ENCODE peak calls at places on chromosomes 16 and 17, in five cellular contexts. I is neuronal stem cell, D is IMR-90, V is H9, P is mesendoderm. X is an unnamed sample.

GRCh38 chr17:67441052-67441738 is 64.1 kb downstream of the PITPNC1 start:
- DNase-seq in V (no peak), I (peak; percentile 41), P (peak; percentile 46), D (peak; percentile 88), X (peak; percentile 98)

GRCh38 chr16:2829501-2830354 is at the start of gene ZG16B:
- DNase-seq in I (no peak), P (no peak), D (no peak), V (no peak), X (peak; percentile 10)

GRCh38 chr17:1796800-1797199 is 32.9 kb downstream of the SMYD4 start:
- DNase-seq in D (no peak), P (no peak), V (no peak), I (no peak), X (peak; percentile 41)

GRCh38 chr16:73717266-73718057 is 579.2 kb upstream of the PSMD7 start:
- DNase-seq in V (no peak), I (no peak), D (no peak), P (no peak), X (no peak)

GRCh38 chr16:57544129-57544653 is 1.7 kb downstream of the ADGRG5 start:
- DNase-seq in P (no peak), D (no peak), V (peak; percentile 11), I (no peak), X (no peak)

GRCh38 chr17:30920282-30920681 is 1.5 kb upstream of the ADAP2 start:
- DNase-seq in D (peak; percentile 69), I (no peak), V (peak; percentile 69), P (peak; percentile 66), X (peak; percentile 80)

GRCh38 chr16:3171181-3171854 is 16.7 kb upstream of the OR1F1 start:
- DNase-seq in P (peak; percentile 88), I (no peak), V (no peak), D (no peak), X (peak; percentile 29)

GRCh38 chr16:28986492-28986891 is 1.6 kb downstream of the LAT start:
- DNase-seq in D (no peak), V (no peak), P (no peak), I (no peak), X (no peak)

GRCh38 chr16:73265124-73265838 is 217.4 kb upstream of the ZFHX3 start:
- DNase-seq in P (no peak), D (no peak), V (peak; percentile 44), I (no peak), X (no peak)

GRCh38 chr16:86664518-86665318 is 86.4 kb downstream of the FOXL1 start:
- DNase-seq in I (no peak), P (peak; percentile 68), D (peak; percentile 98), V (no peak), X (peak; percentile 99)

GRCh38 chr16:64121473-64121872 is 1000.4 kb downstream of the CDH11 start:
- DNase-seq in I (no peak), D (peak; percentile 64), P (no peak), V (no peak), X (peak; percentile 27)

GRCh38 chr17:78919816-78920516 is 5.2 kb downstream of the TIMP2 start:
- DNase-seq in V (peak; percentile 27), P (no peak), I (no peak), D (no peak), X (no peak)

GRCh38 chr16:49464877-49465504 is 91.4 kb downstream of the C16orf78 start:
- DNase-seq in V (peak; percentile 73), P (peak; percentile 59), I (peak; percentile 37), D (no peak), X (no peak)

GRCh38 chr17:7750321-7750821 is 32.8 kb downstream of the DNAH2 start:
- DNase-seq in D (peak; percentile 89), V (no peak), I (no peak), P (no peak), X (peak; percentile 90)

GRCh38 chr16:85294810-85295508 is 182.7 kb upstream of the CIBAR2 start:
- DNase-seq in P (no peak), V (no peak), I (no peak), D (no peak), X (no peak)

GRCh38 chr17:75793453-75793852 is 8.8 kb downstream of the UNK start:
- DNase-seq in P (no peak), V (no peak), D (no peak), I (no peak), X (no peak)

GRCh38 chr16:57527027-57527426 is 9.3 kb downstream of the CCDC102A start:
- DNase-seq in V (no peak), D (no peak), P (no peak), I (no peak), X (no peak)

GRCh38 chr17:3622977-3623594 is 13.0 kb downstream of the SHPK start:
- DNase-seq in P (no peak), V (no peak), I (no peak), D (no peak), X (no peak)

GRCh38 chr17:32755045-32755805 is 121.7 kb downstream of the MYO1D start:
- DNase-seq in V (no peak), P (peak; percentile 60), I (peak; percentile 39), D (peak; percentile 76), X (peak; percentile 80)

GRCh38 chr16:20042848-20043247 is 30.8 kb downstream of the GPR139 start:
- DNase-seq in V (no peak), P (no peak), I (no peak), D (no peak), X (no peak)

GRCh38 chr16:68985855-68986254 is 119.6 kb upstream of the HAS3 start:
- DNase-seq in P (no peak), D (peak; percentile 94), I (no peak), V (no peak), X (peak; percentile 47)

GRCh38 chr17:41738801-41739112 is 4.3 kb upstream of the HAP1 start:
- DNase-seq in D (no peak), I (no peak), P (no peak), V (no peak), X (no peak)

GRCh38 chr17:45719335-45720071 is 64.6 kb upstream of the CRHR1 start:
- DNase-seq in D (peak; percentile 74), V (peak; percentile 74), I (no peak), P (peak; percentile 81), X (peak; percentile 68)

GRCh38 chr17:6531575-6531974 is 24.8 kb downstream of the PITPNM3 start:
- DNase-seq in V (peak; percentile 18), D (no peak), P (no peak), I (no peak), X (no peak)

GRCh38 chr16:56246051-56246817 is 54.9 kb downstream of the GNAO1 start:
- DNase-seq in I (peak; percentile 11), P (peak; percentile 87), V (peak; percentile 58), D (peak; percentile 5), X (peak; percentile 77)

GRCh38 chr16:86856946-86857586 is 278.7 kb downstream of the FOXL1 start:
- DNase-seq in V (no peak), P (no peak), I (no peak), D (no peak), X (no peak)

GRCh38 chr16:19400709-19401108 is 17.0 kb upstream of the TMC5 start:
- DNase-seq in V (peak; percentile 49), P (peak; percentile 15), D (no peak), I (no peak), X (no peak)

GRCh38 chr17:1182831-1183578 is 3.2 kb upstream of the ABR start:
- DNase-seq in I (no peak), P (no peak), D (no peak), V (no peak), X (no peak)

GRCh38 chr16:78748471-78748929 is 649.0 kb downstream of the WWOX start:
- DNase-seq in V (no peak), P (no peak), D (no peak), I (no peak), X (no peak)

GRCh38 chr16:10667239-10667638 is 27.5 kb downstream of the TEKT5 start:
- DNase-seq in D (no peak), I (no peak), P (no peak), V (no peak), X (no peak)

DNA sequence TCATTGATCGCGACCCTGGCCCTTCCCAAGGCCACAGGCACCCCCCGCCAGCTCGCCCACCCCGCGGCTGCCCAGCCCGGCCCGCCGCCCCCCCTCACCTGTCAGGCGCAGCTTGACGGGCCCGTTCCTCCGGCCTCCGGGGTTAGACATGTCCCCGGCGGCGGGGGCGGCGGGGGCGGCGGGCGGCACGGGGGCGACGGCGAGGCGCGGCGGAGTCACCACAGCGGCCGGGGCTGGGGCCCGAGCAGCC is 451 bp downstream of the SMURF2 start:
- DNase-seq in D (no peak), V (no peak), P (no peak), I (no peak), X (no peak)
- H2BK120ac ChIP-seq in D (peak overlapping the region; percentile 78), V (no peak overlapping the region), P (no peak overlapping the region), I (no peak overlapping the region), X (peak overlapping the region; percentile 69)

GRCh38 chr17:17972126-17972951 is at the start of the genes DRC3 and TOM1L2:
- DNase-seq in V (peak; percentile 100), P (peak; percentile 100), D (peak; percentile 100), I (peak; percentile 100), X (peak; percentile 100)
- H2AK5ac ChIP-seq in V (no peak within 1 kb of the TSS), P (no peak within 1 kb of the TSS), D (peak within 1 kb of the TSS; percentile 64), I (peak within 1 kb of the TSS; percentile 94), X (no peak within 1 kb of the TSS)

DNA sequence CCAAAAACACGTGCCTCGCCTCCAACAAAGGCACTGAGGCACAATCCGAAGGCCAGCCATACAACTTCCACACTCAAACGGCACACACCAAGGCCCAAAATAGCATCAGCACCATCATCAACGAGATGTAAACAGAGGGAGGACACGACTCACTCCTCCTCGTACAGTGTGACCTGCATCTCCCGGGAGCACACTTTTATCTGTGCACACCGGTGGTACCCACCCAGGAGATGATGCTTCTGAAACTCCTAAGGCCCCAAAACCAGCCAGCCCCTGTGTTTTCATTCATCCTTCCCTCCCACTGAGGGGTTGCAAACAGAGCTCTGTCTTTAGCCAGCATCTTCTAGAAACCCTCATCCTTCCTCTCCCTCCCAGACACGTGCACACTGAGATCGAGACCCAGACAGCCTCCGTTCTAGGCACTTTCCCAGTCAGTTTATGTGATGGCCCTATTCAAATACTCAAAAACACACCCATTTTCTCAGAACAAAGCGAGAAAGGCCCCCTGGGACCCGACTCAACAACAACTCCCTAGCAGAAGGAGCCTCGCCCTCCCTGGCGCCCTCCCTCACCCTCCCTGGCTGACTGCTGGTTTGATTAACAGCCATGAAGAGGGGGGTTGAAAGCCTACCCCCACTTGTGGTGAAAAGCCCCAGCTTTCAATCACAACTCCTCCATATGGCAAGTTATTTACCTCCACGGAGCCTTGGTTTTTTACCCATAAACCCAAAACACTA is 76.3 kb downstream of the GAS7 start:
- DNase-seq in V (no peak), D (peak; percentile 19), I (no peak), P (no peak), X (no peak)
- H2BK5ac ChIP-seq in V (no peak overlapping the region), D (no peak overlapping the region), I (no peak overlapping the region), P (no peak overlapping the region), X (no peak overlapping the region)

GRCh38 chr16:23786964-23787571 is 32.2 kb downstream of the CHP2 start:
- DNase-seq in V (peak; percentile 62), P (no peak), D (no peak), I (no peak), X (no peak)

GRCh38 chr16:23785842-23786241 is 31.0 kb downstream of the CHP2 start:
- DNase-seq in D (no peak), I (no peak), V (no peak), P (no peak), X (no peak)

GRCh38 chr16:23784811-23785447 is 30.1 kb downstream of the CHP2 start:
- DNase-seq in I (no peak), P (peak; percentile 46), D (peak; percentile 9), V (no peak), X (no peak)

DNA sequence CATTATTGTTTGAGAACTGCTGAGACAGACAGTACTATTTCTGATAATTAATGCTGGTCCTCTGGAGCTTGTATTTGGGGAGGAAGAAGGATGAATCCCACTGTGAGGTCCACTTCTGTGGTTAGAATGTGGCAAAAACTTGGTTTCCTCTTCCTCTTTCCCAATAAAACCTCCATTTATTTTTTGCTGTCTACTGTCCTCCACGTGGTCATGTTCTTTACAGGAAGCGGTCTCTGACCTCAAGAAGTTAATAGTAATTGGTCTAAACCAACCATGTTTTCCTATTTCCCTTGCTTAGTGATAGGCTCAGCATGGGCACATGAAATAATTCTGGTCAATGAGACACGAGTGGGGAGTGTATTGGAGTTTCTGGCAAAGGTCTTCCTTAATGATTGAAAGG is 33.8 kb downstream of the CHP2 start:
- DNase-seq in V (no peak), P (no peak), I (no peak), D (no peak), X (no peak)
- H2BK120ac ChIP-seq in V (no peak overlapping the region), P (no peak overlapping the region), I (no peak overlapping the region), D (no peak overlapping the region), X (no peak overlapping the region)